ENCODE peak calls at places on chromosomes 13 and 19, in six cellular contexts. E, J, U, X, S and O are unnamed samples.

GRCh38 chr19:38457690-38458405 is 24.4 kb downstream of the RYR1 start:
- DNase-seq in S (no peak), E (no peak), U (no peak), X (no peak), J (no peak), O (peak)

GRCh38 chr19:45451181-45451849 is 16.5 kb upstream of the FOSB start:
- DNase-seq in E (no peak), X (no peak), S (peak), U (peak), J (peak), O (no peak)

GRCh38 chr19:18456974-18457373 is 19.0 kb upstream of the ISYNA1 start:
- DNase-seq in J (no peak), U (no peak), E (no peak), X (peak), S (peak), O (peak)

GRCh38 chr13:29359181-29359580 is 236.3 kb downstream of the SLC7A1 start:
- DNase-seq in S (no peak), E (no peak), U (peak), J (no peak), X (no peak), O (peak)

GRCh38 chr19:18399008-18399407 is 1.6 kb upstream of the LRRC25 start:
- DNase-seq in S (no peak), J (no peak), E (no peak), X (no peak), U (no peak), O (peak)

GRCh38 chr19:10718205-10719196 is 622 bp downstream of the DNM2 start:
- DNase-seq in X (peak), S (peak), U (peak), J (peak), E (no peak), O (peak)

GRCh38 chr19:4059931-4060620 is 6.6 kb downstream of the ZBTB7A start:
- DNase-seq in X (peak), S (peak), U (peak), E (no peak), J (peak), O (peak)

GRCh38 chr13:79149210-79149609 is 256.8 kb downstream of the RBM26 start:
- DNase-seq in X (no peak), E (no peak), J (no peak), U (no peak), S (no peak), O (no peak)

DNA sequence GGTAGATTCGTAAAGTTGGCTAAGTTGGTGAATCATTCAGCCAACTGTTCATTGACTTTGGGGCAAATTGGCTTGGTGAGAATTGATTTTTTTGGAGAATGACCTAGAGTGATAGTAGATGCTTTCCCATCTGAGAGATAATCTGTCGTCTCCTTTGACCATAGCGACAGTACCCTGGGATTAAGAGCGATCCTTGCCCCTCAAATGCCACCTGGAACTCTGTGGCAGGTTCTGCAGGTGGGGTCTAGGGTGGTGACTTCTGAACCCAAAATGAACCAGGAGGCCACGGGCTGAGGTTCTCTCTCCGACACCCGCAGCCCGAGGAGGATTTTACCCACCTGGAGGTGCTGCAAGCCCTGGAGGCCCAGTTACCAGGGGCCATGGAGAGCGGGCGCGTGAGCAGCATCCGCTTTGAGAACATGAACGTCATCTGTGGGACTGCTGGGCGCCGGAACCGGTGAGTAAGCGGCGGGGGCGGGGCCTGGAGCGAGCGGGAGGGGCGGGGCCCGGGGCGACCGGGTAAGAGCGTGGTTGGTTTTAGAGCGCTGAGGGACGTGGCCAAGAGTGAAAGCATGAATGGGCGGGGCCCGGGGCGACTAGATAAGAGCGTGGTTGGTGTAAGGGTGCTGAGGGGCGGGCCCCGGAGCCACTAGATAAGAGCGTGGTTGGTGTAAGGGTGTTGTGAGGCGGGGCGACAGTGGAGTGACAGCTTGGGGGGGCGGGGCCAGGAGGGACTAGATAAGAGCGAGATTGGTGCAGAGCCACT is 8.6 kb downstream of the C19orf81 start:
- DNase-seq in S (peak), E (peak), J (peak), U (peak), X (peak), O (peak)
- TF ChIP-seq POLR2A in S (no peak), E (no peak), J (no peak), U (peak), X (no peak), O (no peak)

DNA sequence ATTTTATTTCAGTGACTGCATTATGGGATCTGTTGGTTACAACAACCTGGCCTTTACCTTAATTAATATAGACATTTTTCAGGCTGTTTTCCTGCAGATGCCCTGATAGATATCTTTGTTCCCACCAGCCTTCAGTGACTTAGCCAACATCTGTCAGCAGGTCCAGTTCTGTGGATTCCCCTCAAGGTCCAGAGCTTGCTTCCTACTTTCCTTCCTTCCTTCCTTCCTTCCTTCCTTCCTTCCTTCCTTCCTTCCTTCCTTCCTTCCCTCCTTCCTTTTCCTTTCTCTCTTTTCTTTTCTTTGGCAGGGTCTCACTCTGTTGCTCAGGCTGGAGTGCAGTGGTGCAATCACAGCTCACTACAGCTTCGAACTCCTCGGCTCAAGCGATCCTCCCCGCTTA is 14.4 kb upstream of the CYP2B6 start:
- DNase-seq in X (no peak), J (no peak), U (no peak), S (no peak), E (no peak), O (no peak)
- TF ChIP-seq CTCF in X (no peak), J (no peak), U (no peak), S (no peak), E (no peak), O (no peak)

DNA sequence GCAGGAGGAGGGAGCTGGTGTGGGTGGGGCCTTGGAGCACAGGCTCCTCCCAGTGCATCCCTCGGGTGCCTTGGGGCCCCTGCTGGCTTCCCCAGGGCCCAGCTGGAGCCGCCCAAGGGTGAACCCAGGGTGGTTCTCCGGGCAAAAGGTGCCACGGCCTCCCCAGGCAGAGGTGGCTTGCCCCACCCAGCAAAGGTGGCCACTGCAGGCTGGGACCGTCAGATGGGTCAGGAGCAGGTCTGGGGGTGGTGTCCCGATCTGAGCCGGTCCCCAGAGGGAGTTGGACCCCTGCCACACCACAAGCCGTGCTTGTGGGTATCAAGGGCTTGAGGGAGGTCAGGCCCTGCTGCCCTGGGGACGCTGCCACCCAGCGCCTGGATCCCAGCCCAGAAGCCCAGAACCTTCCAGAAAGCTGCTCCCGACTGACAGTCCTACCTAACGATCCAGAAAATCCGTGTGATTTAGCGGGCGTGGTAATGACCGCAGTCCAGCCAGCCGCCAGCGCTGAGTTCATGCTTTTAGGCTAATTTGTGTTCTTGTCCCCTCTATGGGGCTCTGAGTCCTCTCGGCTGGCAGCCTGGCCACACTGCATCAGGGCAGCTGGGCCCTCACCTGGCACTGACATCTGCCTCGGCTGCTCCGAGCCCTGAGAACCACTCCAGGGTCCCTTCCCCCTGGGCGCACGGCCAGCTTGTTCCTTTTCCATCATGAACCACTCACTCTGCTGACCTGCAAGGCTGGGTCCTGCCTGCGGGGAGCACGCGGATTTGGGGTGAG is 5.0 kb upstream of the GRIN3B start:
- DNase-seq in S (no peak), E (no peak), J (no peak), X (no peak), U (no peak), O (peak)
- TF ChIP-seq POLR2A in S (no peak), E (no peak), J (no peak), X (no peak), U (no peak), O (no peak)

GRCh38 chr19:7638802-7639465 is 2.0 kb downstream of the STXBP2 start:
- DNase-seq in X (no peak), J (no peak), S (no peak), E (no peak), U (no peak), O (no peak)

GRCh38 chr19:7637374-7638256 is 705 bp downstream of the STXBP2 start:
- DNase-seq in U (peak), S (no peak), X (no peak), J (peak), E (no peak), O (peak)

GRCh38 chr19:7636317-7636690 is 606 bp upstream of the STXBP2 start:
- DNase-seq in X (no peak), U (peak), S (no peak), J (no peak), E (peak), O (no peak)

GRCh38 chr19:7635670-7636069 is 1.2 kb upstream of the STXBP2 start:
- DNase-seq in J (no peak), X (no peak), E (no peak), S (no peak), U (no peak), O (no peak)

DNA sequence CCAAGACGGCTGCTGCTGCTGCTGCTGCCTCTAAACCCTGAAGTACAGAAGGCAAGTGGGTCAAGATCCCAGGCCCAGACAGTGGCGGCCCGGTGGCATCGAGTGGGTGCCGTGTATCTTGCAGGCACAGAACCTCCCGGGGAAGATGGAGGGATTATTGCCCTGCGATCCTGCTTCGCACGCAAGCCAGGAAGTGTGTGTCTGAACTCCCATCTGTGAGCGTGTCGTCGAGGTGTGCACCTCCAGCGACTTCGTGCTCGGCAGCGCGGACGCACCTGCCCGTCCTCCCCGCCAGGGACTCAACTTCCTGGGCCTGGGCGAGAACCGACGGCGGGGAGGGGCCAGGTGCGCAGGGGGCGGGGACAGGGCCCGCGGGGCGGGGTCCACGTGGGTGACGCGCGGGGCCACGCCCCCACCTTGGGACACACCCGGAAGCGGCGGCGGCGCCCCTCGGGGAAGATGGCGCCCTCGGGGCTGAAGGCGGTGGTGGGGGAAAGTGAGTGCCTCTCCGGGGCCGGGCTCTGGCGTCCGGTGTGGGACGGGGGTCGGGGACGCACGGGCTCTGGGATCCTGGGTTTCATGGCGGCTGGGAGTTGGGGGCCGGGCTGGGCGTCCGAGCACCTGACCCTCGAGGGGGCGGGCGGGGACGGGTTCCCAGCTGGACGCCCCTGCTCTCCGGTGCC is at the start of gene STXBP2:
- DNase-seq in U (peak), E (peak), J (peak), S (peak), X (no peak), O (peak)
- TF ChIP-seq CTCF in U (no peak), E (peak), J (peak), S (no peak), X (no peak), O (peak)